ENCODE peak calls at places on chromosome 15, in seven cellular contexts. M, G, K, H, Z, E and N are unnamed samples.

GRCh38 chr15:45393851-45394250 is 15.5 kb upstream of the GATM start:
- DNase-seq in G (peak; percentile 60), M (no peak), K (no peak), H (no peak), E (no peak), Z (no peak), N (no peak)

GRCh38 chr15:99435761-99436346 is 129.9 kb upstream of the MEF2A start:
- DNase-seq in M (no peak), Z (no peak), H (peak; percentile 19), G (peak; percentile 17), K (no peak), E (no peak), N (no peak)

GRCh38 chr15:35123743-35124142 is 38.6 kb upstream of the NANOGP8 start:
- DNase-seq in G (no peak), M (no peak), K (no peak), E (no peak), H (no peak), Z (peak; percentile 12), N (no peak)

GRCh38 chr15:45802140-45802539 is 167.3 kb downstream of the SQOR start:
- DNase-seq in M (no peak), K (no peak), E (peak; percentile 20), H (no peak), Z (no peak), G (peak; percentile 56), N (no peak)

GRCh38 chr15:100767002-100767825 is 112.4 kb upstream of the ALDH1A3 start:
- DNase-seq in Z (no peak), K (no peak), M (no peak), H (no peak), E (no peak), G (no peak), N (no peak)

GRCh38 chr15:40594429-40594836 is 384 bp downstream of the KNL1 start:
- DNase-seq in H (no peak), M (no peak), G (peak; percentile 54), K (peak; percentile 73), Z (no peak), E (peak; percentile 87), N (no peak)

GRCh38 chr15:31163769-31164572 is 62.4 kb upstream of the TRPM1 start:
- DNase-seq in G (peak; percentile 8), M (no peak), E (no peak), H (no peak), K (no peak), Z (no peak), N (no peak)

GRCh38 chr15:80404057-80404718 is at the start of gene ARNT2:
- DNase-seq in Z (no peak), H (no peak), M (no peak), K (peak; percentile 49), E (peak; percentile 84), G (no peak), N (no peak)

GRCh38 chr15:90016721-90017120 is 15.6 kb downstream of the ZNF710 start:
- DNase-seq in K (no peak), E (no peak), H (peak; percentile 43), M (no peak), Z (no peak), G (no peak), N (no peak)

GRCh38 chr15:63018639-63019038 is 23.9 kb upstream of the TPM1 start:
- DNase-seq in Z (peak; percentile 45), G (peak; percentile 45), E (no peak), M (no peak), H (no peak), K (no peak), N (no peak)

GRCh38 chr15:77839431-77839830 is 206.7 kb upstream of the LINGO1 start:
- DNase-seq in K (no peak), E (no peak), Z (no peak), H (no peak), M (no peak), G (no peak), N (no peak)

GRCh38 chr15:39530446-39531342 is 50.2 kb upstream of the THBS1 start:
- DNase-seq in Z (peak; percentile 36), K (no peak), G (no peak), H (no peak), M (no peak), E (no peak), N (no peak)

GRCh38 chr15:70156781-70157261 is 59.1 kb upstream of the TLE3 start:
- DNase-seq in E (no peak), K (no peak), H (peak; percentile 56), M (no peak), Z (peak; percentile 58), G (peak; percentile 6), N (no peak)

GRCh38 chr15:64019764-64020163 is 26.5 kb downstream of the DAPK2 start:
- DNase-seq in K (no peak), H (peak; percentile 77), E (no peak), Z (no peak), G (peak; percentile 94), M (no peak), N (no peak)

GRCh38 chr15:68341851-68342336 is 64.3 kb downstream of the FEM1B start:
- DNase-seq in Z (peak; percentile 36), G (no peak), H (no peak), E (no peak), K (no peak), M (no peak), N (no peak)

GRCh38 chr15:49313650-49314049 is 109.4 kb upstream of the FGF7 start:
- DNase-seq in E (no peak), Z (peak; percentile 90), K (no peak), G (peak; percentile 9), H (no peak), M (no peak), N (no peak)

GRCh38 chr15:60255390-60255789 is 142.4 kb downstream of the ANXA2 start:
- DNase-seq in Z (peak; percentile 6), G (peak; percentile 89), K (no peak), E (no peak), M (no peak), H (no peak), N (no peak)

GRCh38 chr15:101115318-101115886 is 136.4 kb downstream of the CHSY1 start:
- DNase-seq in K (no peak), E (no peak), H (no peak), M (no peak), G (no peak), Z (no peak), N (no peak)

GRCh38 chr15:48190932-48191573 is 412 bp upstream of the CTXN2 start:
- DNase-seq in Z (peak; percentile 76), M (peak; percentile 44), E (peak; percentile 94), K (peak; percentile 65), H (peak; percentile 52), G (peak; percentile 63), N (peak; percentile 6)

GRCh38 chr15:78830514-78831228 is 19.4 kb upstream of the ADAMTS7 start:
- DNase-seq in M (peak; percentile 21), K (peak; percentile 41), G (no peak), Z (no peak), E (no peak), H (no peak), N (no peak)

DNA sequence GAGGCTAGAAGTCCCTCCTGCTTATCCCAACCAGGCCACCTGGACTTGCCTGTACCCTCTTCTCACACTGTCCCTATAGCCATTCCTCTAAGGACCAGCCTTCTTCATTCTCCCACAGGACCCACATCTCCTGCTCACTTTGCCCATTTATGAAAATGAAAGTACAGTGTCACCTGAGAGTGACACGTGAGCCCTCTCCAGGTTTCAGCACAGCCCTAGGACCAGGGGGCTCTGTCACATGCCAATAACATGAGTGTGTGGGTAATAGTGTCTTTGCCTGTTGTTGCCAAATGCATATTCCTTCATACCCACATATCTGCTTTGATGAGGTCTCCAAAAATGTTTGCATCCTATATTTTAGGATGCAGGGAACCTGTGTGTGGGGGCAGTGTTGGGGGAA is 42.3 kb upstream of the TNFAIP8L3 start:
- DNase-seq in M (no peak), K (no peak), G (no peak), H (no peak), E (no peak), Z (no peak), N (no peak)
- H3K27ac ChIP-seq in M (no peak overlapping the region), K (no peak overlapping the region), G (no peak overlapping the region), H (no peak overlapping the region), E (no peak overlapping the region), Z (no peak overlapping the region), N (no peak overlapping the region)

GRCh38 chr15:92943581-92943980 is 43.5 kb downstream of the CHD2 start:
- DNase-seq in Z (no peak), H (no peak), G (no peak), M (no peak), E (no peak), K (no peak), N (no peak)
- H3K9me3 ChIP-seq in Z (peaks cover 2% of the 10 kb centered on the region), H (peaks cover 12% of the 10 kb centered on the region), G (peaks cover 14% of the 10 kb centered on the region), M (no peaks in the 10 kb centered on the region), E (no peaks in the 10 kb centered on the region), K (peaks cover 4% of the 10 kb centered on the region), N (peaks cover 20% of the 10 kb centered on the region)

GRCh38 chr15:57307527-57308193 is 68.6 kb upstream of the CGNL1 start:
- DNase-seq in Z (peak; percentile 76), H (no peak), M (no peak), K (no peak), G (peak; percentile 53), E (no peak), N (no peak)

GRCh38 chr15:57310876-57311275 is 65.4 kb upstream of the CGNL1 start:
- DNase-seq in G (no peak), M (no peak), H (peak; percentile 2), K (no peak), Z (no peak), E (no peak), N (no peak)

GRCh38 chr15:57306305-57306943 is 69.9 kb upstream of the CGNL1 start:
- DNase-seq in Z (peak; percentile 65), G (peak; percentile 66), H (peak; percentile 92), K (peak; percentile 91), E (peak; percentile 91), M (peak; percentile 84), N (peak; percentile 75)

GRCh38 chr15:57305009-57305408 is 71.3 kb upstream of the CGNL1 start:
- DNase-seq in Z (no peak), M (no peak), G (no peak), H (no peak), K (no peak), E (no peak), N (no peak)

GRCh38 chr15:57306944-57307411 is 69.3 kb upstream of the CGNL1 start:
- DNase-seq in Z (no peak), K (no peak), H (no peak), M (no peak), E (no peak), G (no peak), N (no peak)
- H3K27ac ChIP-seq in Z (no peak overlapping the region), K (peak overlapping the region; percentile 4), H (peak overlapping the region; percentile 54), M (no peak overlapping the region), E (no peak overlapping the region), G (no peak overlapping the region), N (no peak overlapping the region)

GRCh38 chr15:58369261-58369699 is 62.5 kb upstream of the LIPC start:
- DNase-seq in K (no peak), Z (peak; percentile 51), H (no peak), G (peak; percentile 63), E (no peak), M (no peak), N (peak; percentile 56)
- H3K9me3 ChIP-seq in K (no peaks in the 10 kb centered on the region), Z (no peaks in the 10 kb centered on the region), H (no peaks in the 10 kb centered on the region), G (no peaks in the 10 kb centered on the region), E (peaks cover 9% of the 10 kb centered on the region), M (no peaks in the 10 kb centered on the region), N (peaks cover 5% of the 10 kb centered on the region)

GRCh38 chr15:26069204-26069603 is 206.1 kb upstream of the ATP10A start:
- DNase-seq in Z (no peak), H (no peak), K (no peak), E (peak; percentile 71), M (no peak), G (no peak), N (no peak)
- H3K27ac ChIP-seq in Z (no peak overlapping the region), H (no peak overlapping the region), K (no peak overlapping the region), E (peak overlapping the region; percentile 79), M (no peak overlapping the region), G (no peak overlapping the region), N (no peak overlapping the region)